ENCODE peak calls at places on chromosome 13, in seven cellular contexts. One of them, this sample, is unnamed.

GRCh38 chr13:93690139-93690538 is 463.5 kb downstream of the GPC6 start:
- DNase-seq in IMR-90: peak
- DNase-seq in mesendoderm: peak
- DNase-seq in trophoblast cell: no peak
- DNase-seq in H9: no peak
- DNase-seq in H1: no peak
- DNase-seq in mesenchymal stem cell: peak
- DNase-seq in this sample: peak

GRCh38 chr13:30346159-30346788 is 38.9 kb upstream of the KATNAL1 start:
- DNase-seq in IMR-90: no peak
- DNase-seq in mesendoderm: no peak
- DNase-seq in trophoblast cell: no peak
- DNase-seq in H9: no peak
- DNase-seq in H1: no peak
- DNase-seq in mesenchymal stem cell: no peak
- DNase-seq in this sample: no peak

GRCh38 chr13:114100446-114101320 is 31.7 kb downstream of the RASA3 start:
- DNase-seq in IMR-90: no peak
- DNase-seq in mesendoderm: no peak
- DNase-seq in trophoblast cell: no peak
- DNase-seq in H9: no peak
- DNase-seq in H1: no peak
- DNase-seq in mesenchymal stem cell: peak
- DNase-seq in this sample: no peak

GRCh38 chr13:44884076-44884729 is 105.1 kb downstream of the NUFIP1 start:
- DNase-seq in IMR-90: peak
- DNase-seq in mesendoderm: no peak
- DNase-seq in trophoblast cell: no peak
- DNase-seq in H9: no peak
- DNase-seq in H1: no peak
- DNase-seq in mesenchymal stem cell: peak
- DNase-seq in this sample: no peak

GRCh38 chr13:41916173-41916954 is 44.5 kb downstream of the VWA8 start:
- DNase-seq in IMR-90: peak
- DNase-seq in mesendoderm: no peak
- DNase-seq in trophoblast cell: no peak
- DNase-seq in H9: no peak
- DNase-seq in H1: no peak
- DNase-seq in mesenchymal stem cell: peak
- DNase-seq in this sample: no peak

GRCh38 chr13:30792257-30793000 is 57.1 kb downstream of the ALOX5AP start:
- DNase-seq in IMR-90: peak
- DNase-seq in mesendoderm: peak
- DNase-seq in trophoblast cell: peak
- DNase-seq in H9: peak
- DNase-seq in H1: no peak
- DNase-seq in mesenchymal stem cell: peak
- DNase-seq in this sample: peak

GRCh38 chr13:112968910-112969691 is at the start of gene MCF2L:
- DNase-seq in IMR-90: peak
- DNase-seq in mesendoderm: peak
- DNase-seq in trophoblast cell: no peak
- DNase-seq in H9: peak
- DNase-seq in H1: no peak
- DNase-seq in mesenchymal stem cell: peak
- DNase-seq in this sample: peak

GRCh38 chr13:94217370-94217769 is 262.1 kb downstream of the DCT start:
- DNase-seq in IMR-90: peak
- DNase-seq in mesendoderm: no peak
- DNase-seq in trophoblast cell: no peak
- DNase-seq in H9: no peak
- DNase-seq in H1: no peak
- DNase-seq in mesenchymal stem cell: peak
- DNase-seq in this sample: no peak

GRCh38 chr13:100130092-100130491 is 41.2 kb downstream of the PCCA start:
- DNase-seq in IMR-90: no peak
- DNase-seq in mesendoderm: peak
- DNase-seq in trophoblast cell: no peak
- DNase-seq in H9: no peak
- DNase-seq in H1: no peak
- DNase-seq in mesenchymal stem cell: no peak
- DNase-seq in this sample: no peak

GRCh38 chr13:105159794-105160193 is 1375.7 kb downstream of the EFNB2 start:
- DNase-seq in IMR-90: no peak
- DNase-seq in mesendoderm: no peak
- DNase-seq in trophoblast cell: no peak
- DNase-seq in H9: no peak
- DNase-seq in H1: no peak
- DNase-seq in mesenchymal stem cell: no peak
- DNase-seq in this sample: no peak

GRCh38 chr13:80862466-80862865 is 521.5 kb upstream of the SPRY2 start:
- DNase-seq in IMR-90: no peak
- DNase-seq in mesendoderm: no peak
- DNase-seq in trophoblast cell: no peak
- DNase-seq in H9: no peak
- DNase-seq in H1: no peak
- DNase-seq in mesenchymal stem cell: peak
- DNase-seq in this sample: no peak

GRCh38 chr13:107493271-107493670 is 722.1 kb downstream of the LIG4 start:
- DNase-seq in IMR-90: no peak
- DNase-seq in mesendoderm: no peak
- DNase-seq in trophoblast cell: no peak
- DNase-seq in H9: no peak
- DNase-seq in H1: no peak
- DNase-seq in mesenchymal stem cell: no peak
- DNase-seq in this sample: no peak

GRCh38 chr13:114078501-114079451 is 53.6 kb downstream of the RASA3 start:
- DNase-seq in IMR-90: peak
- DNase-seq in mesendoderm: no peak
- DNase-seq in trophoblast cell: no peak
- DNase-seq in H9: no peak
- DNase-seq in H1: no peak
- DNase-seq in mesenchymal stem cell: peak
- DNase-seq in this sample: no peak

GRCh38 chr13:112159575-112160547 is 92.9 kb downstream of the SOX1 start:
- DNase-seq in IMR-90: no peak
- DNase-seq in mesendoderm: no peak
- DNase-seq in trophoblast cell: no peak
- DNase-seq in H9: no peak
- DNase-seq in H1: no peak
- DNase-seq in mesenchymal stem cell: no peak
- DNase-seq in this sample: no peak

GRCh38 chr13:65336106-65336603 is 1894.0 kb downstream of the PCDH9 start:
- DNase-seq in IMR-90: no peak
- DNase-seq in mesendoderm: no peak
- DNase-seq in trophoblast cell: no peak
- DNase-seq in H9: no peak
- DNase-seq in H1: no peak
- DNase-seq in mesenchymal stem cell: no peak
- DNase-seq in this sample: no peak

GRCh38 chr13:75135325-75135825 is 346.6 kb downstream of the TBC1D4 start:
- DNase-seq in IMR-90: peak
- DNase-seq in mesendoderm: peak
- DNase-seq in trophoblast cell: no peak
- DNase-seq in H9: no peak
- DNase-seq in H1: no peak
- DNase-seq in mesenchymal stem cell: peak
- DNase-seq in this sample: no peak

GRCh38 chr13:42405665-42406390 is 133.9 kb downstream of the AKAP11 start:
- DNase-seq in IMR-90: peak
- DNase-seq in mesendoderm: no peak
- DNase-seq in trophoblast cell: no peak
- DNase-seq in H9: no peak
- DNase-seq in H1: no peak
- DNase-seq in mesenchymal stem cell: peak
- DNase-seq in this sample: no peak

GRCh38 chr13:51839711-51840110 is 5.3 kb downstream of the TMEM272 start:
- DNase-seq in IMR-90: no peak
- DNase-seq in mesendoderm: no peak
- DNase-seq in trophoblast cell: no peak
- DNase-seq in H9: peak
- DNase-seq in H1: no peak
- DNase-seq in mesenchymal stem cell: no peak
- DNase-seq in this sample: no peak

GRCh38 chr13:96967248-96967745 is 27.0 kb downstream of the OXGR1 start:
- DNase-seq in IMR-90: no peak
- DNase-seq in mesendoderm: peak
- DNase-seq in trophoblast cell: no peak
- DNase-seq in H9: peak
- DNase-seq in H1: no peak
- DNase-seq in mesenchymal stem cell: no peak
- DNase-seq in this sample: no peak

GRCh38 chr13:96963786-96964475 is 30.3 kb downstream of the OXGR1 start:
- DNase-seq in IMR-90: no peak
- DNase-seq in mesendoderm: no peak
- DNase-seq in trophoblast cell: no peak
- DNase-seq in H9: no peak
- DNase-seq in H1: no peak
- DNase-seq in mesenchymal stem cell: no peak
- DNase-seq in this sample: no peak

GRCh38 chr13:96968027-96968426 is 26.2 kb downstream of the OXGR1 start:
- DNase-seq in IMR-90: no peak
- DNase-seq in mesendoderm: peak
- DNase-seq in trophoblast cell: no peak
- DNase-seq in H9: no peak
- DNase-seq in H1: no peak
- DNase-seq in mesenchymal stem cell: no peak
- DNase-seq in this sample: no peak

GRCh38 chr13:96966415-96967102 is 27.7 kb downstream of the OXGR1 start:
- DNase-seq in IMR-90: no peak
- DNase-seq in mesendoderm: no peak
- DNase-seq in trophoblast cell: no peak
- DNase-seq in H9: no peak
- DNase-seq in H1: no peak
- DNase-seq in mesenchymal stem cell: no peak
- DNase-seq in this sample: no peak
- H3K18ac ChIP-seq in IMR-90: no peak
- H3K18ac ChIP-seq in mesendoderm: no peak
- H3K18ac ChIP-seq in trophoblast cell: no peak
- H3K18ac ChIP-seq in H9: no peak
- H3K18ac ChIP-seq in H1: no peak
- H3K18ac ChIP-seq in mesenchymal stem cell: no peak
- H3K18ac ChIP-seq in this sample: no peak

DNA sequence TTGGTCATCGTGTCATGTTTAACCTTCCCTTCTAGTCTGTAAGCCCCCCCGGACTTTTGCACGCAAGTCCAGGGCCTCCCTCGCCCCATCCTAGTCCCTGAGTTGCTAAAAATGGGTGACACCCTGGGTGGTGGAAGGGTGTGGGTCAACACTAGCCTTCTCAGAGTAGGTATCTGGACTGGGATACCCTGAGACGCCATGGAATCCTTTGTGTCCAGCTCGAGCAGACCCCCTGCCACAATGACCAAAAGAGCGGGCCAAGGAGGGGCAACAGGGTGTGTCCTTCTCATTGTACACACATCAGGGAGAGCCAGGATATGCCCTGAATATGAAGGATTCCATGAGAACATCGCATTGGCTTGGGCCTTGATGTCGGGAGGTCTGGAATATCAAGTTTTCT is 67.5 kb upstream of the ATP12A start:
- DNase-seq in IMR-90: no peak
- DNase-seq in mesendoderm: no peak
- DNase-seq in trophoblast cell: no peak
- DNase-seq in H9: no peak
- DNase-seq in H1: no peak
- DNase-seq in mesenchymal stem cell: no peak
- DNase-seq in this sample: no peak
- H2BK5ac ChIP-seq in IMR-90: no peak
- H2BK5ac ChIP-seq in mesendoderm: no peak
- H2BK5ac ChIP-seq in trophoblast cell: no peak
- H2BK5ac ChIP-seq in H9: no peak
- H2BK5ac ChIP-seq in H1: no peak
- H2BK5ac ChIP-seq in mesenchymal stem cell: no peak
- H2BK5ac ChIP-seq in this sample: no peak

DNA sequence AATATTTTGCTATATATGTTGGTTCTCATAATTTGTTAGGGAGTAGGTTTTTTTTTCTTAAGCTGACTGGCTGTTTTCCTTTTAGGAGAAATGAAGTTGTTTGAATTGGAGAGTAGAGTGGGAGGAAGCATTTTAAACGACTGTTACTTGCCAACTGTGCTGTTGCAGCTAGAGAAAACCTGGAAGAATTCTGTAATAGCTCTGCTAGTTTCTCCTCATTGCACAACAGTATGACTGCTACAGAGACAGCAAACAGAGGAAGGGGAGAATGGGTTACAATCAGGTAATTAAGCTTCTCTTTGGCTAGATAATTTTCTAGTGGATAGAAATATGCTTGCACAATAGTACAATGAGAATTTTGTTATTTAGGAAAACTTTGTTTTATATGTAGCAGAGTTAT is 222.3 kb downstream of the KCTD12 start:
- DNase-seq in IMR-90: peak
- DNase-seq in mesendoderm: no peak
- DNase-seq in trophoblast cell: no peak
- DNase-seq in H9: no peak
- DNase-seq in H1: no peak
- DNase-seq in mesenchymal stem cell: no peak
- DNase-seq in this sample: no peak
- H3K18ac ChIP-seq in IMR-90: no peak
- H3K18ac ChIP-seq in mesendoderm: no peak
- H3K18ac ChIP-seq in trophoblast cell: no peak
- H3K18ac ChIP-seq in H9: no peak
- H3K18ac ChIP-seq in H1: no peak
- H3K18ac ChIP-seq in mesenchymal stem cell: no peak
- H3K18ac ChIP-seq in this sample: no peak

DNA sequence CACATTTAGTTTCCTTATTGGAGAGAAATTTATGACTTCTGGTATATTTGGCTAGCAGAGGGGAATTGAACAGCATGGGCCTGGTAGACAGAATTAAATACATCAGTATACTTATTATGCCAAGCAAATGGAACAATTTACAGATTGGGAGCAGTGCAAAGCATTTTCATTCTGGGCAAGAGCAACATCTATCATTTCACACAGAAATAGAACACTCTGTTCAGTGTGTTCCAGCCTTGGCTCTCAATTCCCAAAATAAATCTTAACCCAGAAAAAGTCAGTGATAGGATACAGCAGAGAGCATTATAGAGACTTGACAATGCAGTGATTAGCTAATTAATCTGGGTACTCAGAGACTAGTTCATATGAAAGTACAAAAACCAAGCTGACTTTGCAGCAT is 604.0 kb upstream of the SLITRK6 start:
- DNase-seq in IMR-90: no peak
- DNase-seq in mesendoderm: no peak
- DNase-seq in trophoblast cell: no peak
- DNase-seq in H9: no peak
- DNase-seq in H1: no peak
- DNase-seq in mesenchymal stem cell: no peak
- DNase-seq in this sample: no peak
- H2BK5ac ChIP-seq in IMR-90: no peak
- H2BK5ac ChIP-seq in mesendoderm: no peak
- H2BK5ac ChIP-seq in trophoblast cell: no peak
- H2BK5ac ChIP-seq in H9: no peak
- H2BK5ac ChIP-seq in H1: no peak
- H2BK5ac ChIP-seq in mesenchymal stem cell: no peak
- H2BK5ac ChIP-seq in this sample: no peak

DNA sequence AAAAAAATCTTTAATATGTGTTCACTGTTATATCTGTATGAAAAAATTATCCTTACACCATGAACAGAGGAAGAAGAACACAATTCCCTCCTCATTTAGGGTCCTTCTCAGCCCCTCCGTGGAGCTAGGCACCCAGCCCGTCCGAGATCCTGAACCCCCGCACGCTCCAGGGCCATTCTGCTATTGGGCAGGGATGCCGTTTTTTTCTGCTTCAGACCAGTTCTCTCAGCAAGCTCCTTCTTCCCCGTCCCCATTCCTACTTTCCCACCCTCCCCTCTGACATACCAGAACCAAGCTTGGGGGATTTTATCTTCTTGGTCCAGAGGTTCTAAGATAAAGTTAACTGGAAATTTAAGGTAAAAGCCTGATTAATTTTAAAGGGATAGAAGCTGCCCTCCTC is 36.2 kb downstream of the ATP12A start:
- DNase-seq in IMR-90: no peak
- DNase-seq in mesendoderm: peak
- DNase-seq in trophoblast cell: no peak
- DNase-seq in H9: no peak
- DNase-seq in H1: no peak
- DNase-seq in mesenchymal stem cell: no peak
- DNase-seq in this sample: no peak
- H3K18ac ChIP-seq in IMR-90: no peak
- H3K18ac ChIP-seq in mesendoderm: no peak
- H3K18ac ChIP-seq in trophoblast cell: no peak
- H3K18ac ChIP-seq in H9: no peak
- H3K18ac ChIP-seq in H1: peak
- H3K18ac ChIP-seq in mesenchymal stem cell: no peak
- H3K18ac ChIP-seq in this sample: no peak